ENCODE peak calls at places on chromosome 7, in ten cellular contexts. T is suprapubic skin, C is Panc1, W is GM12878, F is stomach, L is HCT116, J is SK-N-SH, N is transverse colon, K is GM23338, R is spleen. Q is an unnamed sample. For H3K4me1, the result is how much of the 10 kb centered on the place peaks cover.

GRCh38 chr7:28767356-28767755 is 190.8 kb downstream of the TRIL start:
- DNase-seq in J (no peak), K (no peak), R (no peak), T (no peak), N (no peak), C (no peak), W (no peak), L (no peak), F (no peak), Q (no peak)

GRCh38 chr7:1673581-1674102 is 3.6 kb downstream of the ELFN1 start:
- DNase-seq in K (no peak), W (no peak), L (no peak), J (peak), F (no peak), T (peak), R (peak), N (no peak), C (no peak), Q (no peak)

GRCh38 chr7:82164410-82164809 is 279.2 kb downstream of the CACNA2D1 start:
- DNase-seq in L (no peak), R (no peak), W (no peak), F (no peak), T (no peak), C (no peak), J (no peak), N (no peak), K (no peak), Q (no peak)

GRCh38 chr7:150755473-150756099 is 18.4 kb downstream of the GIMAP5 start:
- DNase-seq in T (no peak), J (no peak), C (no peak), K (no peak), R (no peak), N (no peak), L (no peak), W (peak), F (no peak), Q (no peak)

GRCh38 chr7:135193615-135194081 is 17.7 kb downstream of the WDR91 start:
- DNase-seq in T (no peak), N (no peak), W (no peak), R (no peak), J (no peak), F (no peak), C (no peak), K (no peak), L (no peak), Q (no peak)

GRCh38 chr7:3266240-3266639 is 34.8 kb upstream of the SDK1 start:
- DNase-seq in J (no peak), K (no peak), L (no peak), T (no peak), N (no peak), W (no peak), R (no peak), F (no peak), C (no peak), Q (no peak)

GRCh38 chr7:100568936-100569844 is 4.5 kb downstream of the SAP25 start:
- DNase-seq in R (peak), F (peak), K (peak), W (no peak), T (no peak), J (peak), C (no peak), L (no peak), N (peak), Q (peak)

GRCh38 chr7:156776527-156776926 is 116.5 kb downstream of the LMBR1 start:
- DNase-seq in N (no peak), T (no peak), C (no peak), L (no peak), W (no peak), F (no peak), K (no peak), J (no peak), R (no peak), Q (no peak)

GRCh38 chr7:73880755-73881328 is 19.9 kb downstream of the TMEM270 start:
- DNase-seq in N (no peak), F (no peak), J (peak), L (no peak), R (no peak), C (no peak), K (no peak), W (no peak), T (no peak), Q (no peak)

GRCh38 chr7:134905375-134905774 is 80.9 kb upstream of the AGBL3 start:
- DNase-seq in R (no peak), T (no peak), J (no peak), L (no peak), F (peak), K (no peak), W (no peak), C (no peak), N (peak), Q (no peak)

GRCh38 chr7:17380696-17381662 is 82.5 kb downstream of the AHR start:
- DNase-seq in K (no peak), W (no peak), R (no peak), C (no peak), L (no peak), F (no peak), N (no peak), T (no peak), J (no peak), Q (no peak)

GRCh38 chr7:2710256-2710655 is 22.3 kb downstream of the AMZ1 start:
- DNase-seq in L (no peak), F (no peak), N (peak), T (no peak), C (no peak), K (no peak), R (peak), W (peak), J (no peak), Q (no peak)

GRCh38 chr7:151246161-151247015 is 2.1 kb downstream of the SMARCD3 start:
- DNase-seq in F (no peak), W (no peak), R (no peak), N (no peak), J (peak), K (peak), L (no peak), T (no peak), C (no peak), Q (no peak)

GRCh38 chr7:98170944-98171343 is 40.3 kb upstream of the BHLHA15 start:
- DNase-seq in W (no peak), R (no peak), K (no peak), N (no peak), J (no peak), F (no peak), T (no peak), C (no peak), L (no peak), Q (no peak)

GRCh38 chr7:93198472-93198871 is 27.8 kb downstream of the HEPACAM2 start:
- DNase-seq in T (no peak), R (no peak), W (no peak), L (no peak), N (no peak), F (no peak), C (no peak), K (no peak), J (no peak), Q (no peak)

GRCh38 chr7:123935436-123936381 is 10.7 kb downstream of the SPAM1 start:
- DNase-seq in W (no peak), T (no peak), F (no peak), L (no peak), R (no peak), K (no peak), C (no peak), J (no peak), N (no peak), Q (no peak)

GRCh38 chr7:151152935-151153513 is 14.5 kb downstream of the GBX1 start:
- DNase-seq in F (no peak), K (no peak), C (no peak), T (no peak), J (no peak), W (no peak), R (no peak), N (no peak), L (no peak), Q (no peak)

GRCh38 chr7:85471740-85472139 is 284.9 kb upstream of the SEMA3D start:
- DNase-seq in F (no peak), L (no peak), J (no peak), K (no peak), W (no peak), C (no peak), T (no peak), R (no peak), N (no peak), Q (no peak)

GRCh38 chr7:70322786-70323185 is 724.5 kb downstream of the AUTS2 start:
- DNase-seq in R (no peak), F (no peak), C (no peak), W (no peak), J (no peak), L (no peak), N (no peak), K (no peak), T (no peak), Q (no peak)

GRCh38 chr7:76261935-76262334 is 40.5 kb upstream of the HSPB1 start:
- DNase-seq in L (no peak), J (no peak), T (no peak), K (peak), F (no peak), C (no peak), W (no peak), R (no peak), N (no peak), Q (no peak)

GRCh38 chr7:129845972-129846327 is 106.8 kb downstream of the UBE2H start:
- DNase-seq in J (no peak), C (peak), L (peak), R (no peak), W (no peak), T (no peak), F (no peak), N (no peak), K (no peak), Q (no peak)
- H3K4me1 ChIP-seq in J (under half), C (under half), L (half or more), R (half or more), W (under half), T (under half), F (half or more), N (under half), K (under half), Q (under half)

GRCh38 chr7:137933270-137934017 is 68.4 kb downstream of the CREB3L2 start:
- DNase-seq in K (no peak), J (peak), T (peak), N (no peak), R (no peak), F (no peak), W (no peak), L (no peak), C (no peak), Q (no peak)
- TF ChIP-seq POLR2AphosphoS5 in K (no peak), J (peak), T (peak), N (no peak), R (no peak), F (no peak), W (no peak), L (no peak), C (no peak), Q (no peak)

GRCh38 chr7:77457779-77458178 is 41.6 kb upstream of the GSAP start:
- DNase-seq in F (no peak), R (no peak), J (no peak), W (no peak), C (no peak), N (no peak), L (no peak), T (no peak), K (no peak), Q (no peak)

GRCh38 chr7:77459311-77459726 is 43.2 kb upstream of the GSAP start:
- DNase-seq in W (no peak), R (no peak), K (no peak), L (no peak), C (no peak), J (no peak), T (no peak), N (no peak), F (no peak), Q (no peak)

GRCh38 chr7:77460057-77460486 is 43.9 kb upstream of the GSAP start:
- DNase-seq in T (no peak), L (peak), F (no peak), J (no peak), K (peak), N (peak), C (no peak), R (no peak), W (no peak), Q (no peak)

GRCh38 chr7:77456711-77457110 is 40.6 kb upstream of the GSAP start:
- DNase-seq in C (no peak), L (no peak), J (no peak), F (no peak), W (no peak), K (no peak), N (no peak), R (no peak), T (no peak), Q (no peak)

GRCh38 chr7:77458786-77459185 is 42.6 kb upstream of the GSAP start:
- DNase-seq in F (no peak), R (no peak), N (no peak), L (no peak), W (no peak), T (no peak), C (no peak), J (no peak), K (no peak), Q (no peak)
- H3K4me1 ChIP-seq in F (under half), R (under half), N (under half), L (under half), W (under half), T (under half), C (under half), J (under half), K (under half), Q (under half)

GRCh38 chr7:22688034-22688433 is 39.0 kb upstream of the IL6 start:
- DNase-seq in J (no peak), C (no peak), K (no peak), T (no peak), N (no peak), W (no peak), L (no peak), F (no peak), R (no peak), Q (no peak)
- TF ChIP-seq POLR2AphosphoS5 in J (no peak), C (no peak), K (no peak), T (no peak), N (no peak), W (no peak), L (no peak), F (no peak), R (no peak), Q (no peak)

DNA sequence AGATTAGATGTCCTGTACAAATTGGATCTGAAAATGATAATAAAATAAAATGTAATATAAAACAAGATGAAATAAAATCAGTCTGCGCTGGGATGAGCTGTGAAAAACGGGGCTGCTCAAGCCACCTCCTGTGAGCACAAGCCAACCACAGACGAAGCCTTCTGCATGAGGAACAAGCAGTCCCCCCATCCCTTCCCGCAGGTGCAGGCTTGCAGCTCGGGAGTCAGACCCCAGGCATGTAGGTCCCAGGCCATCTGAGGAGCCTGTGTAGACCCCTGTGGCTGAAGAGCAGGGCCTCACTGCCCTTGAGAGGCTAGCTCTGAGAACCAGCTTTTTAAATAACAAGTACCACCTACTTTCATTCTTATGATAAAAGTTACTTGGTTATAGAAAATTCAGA is 123.4 kb downstream of the TNS3 start:
- DNase-seq in L (no peak), W (no peak), F (no peak), R (no peak), C (no peak), N (no peak), T (no peak), K (no peak), J (no peak), Q (no peak)
- H3K4me1 ChIP-seq in L (under half), W (under half), F (half or more), R (under half), C (half or more), N (under half), T (under half), K (under half), J (under half), Q (under half)

DNA sequence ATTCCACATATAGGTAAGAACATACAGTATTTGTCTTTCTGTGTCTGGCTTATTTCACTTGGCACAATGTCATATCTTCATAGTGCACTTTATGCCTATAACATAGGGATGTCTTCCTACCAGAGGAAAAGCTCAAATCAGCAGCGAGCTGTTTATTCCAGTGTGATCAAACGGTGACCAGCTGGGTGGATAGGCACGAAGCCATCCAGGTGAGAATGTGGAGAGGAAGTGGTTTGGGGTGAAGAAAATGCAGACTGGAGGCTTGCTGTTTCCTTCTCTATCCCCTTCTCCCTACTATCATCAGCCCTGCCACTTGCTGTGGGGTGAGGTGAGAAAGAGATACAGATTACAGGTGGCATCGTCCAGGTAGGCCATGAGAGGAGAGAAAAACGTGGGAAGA is 52.4 kb downstream of the CHCHD3 start:
- DNase-seq in F (no peak), K (no peak), W (no peak), N (no peak), R (no peak), J (no peak), T (no peak), C (no peak), L (no peak), Q (no peak)
- TF ChIP-seq POLR2AphosphoS5 in F (no peak), K (no peak), W (no peak), N (no peak), R (no peak), J (no peak), T (no peak), C (no peak), L (no peak), Q (no peak)

DNA sequence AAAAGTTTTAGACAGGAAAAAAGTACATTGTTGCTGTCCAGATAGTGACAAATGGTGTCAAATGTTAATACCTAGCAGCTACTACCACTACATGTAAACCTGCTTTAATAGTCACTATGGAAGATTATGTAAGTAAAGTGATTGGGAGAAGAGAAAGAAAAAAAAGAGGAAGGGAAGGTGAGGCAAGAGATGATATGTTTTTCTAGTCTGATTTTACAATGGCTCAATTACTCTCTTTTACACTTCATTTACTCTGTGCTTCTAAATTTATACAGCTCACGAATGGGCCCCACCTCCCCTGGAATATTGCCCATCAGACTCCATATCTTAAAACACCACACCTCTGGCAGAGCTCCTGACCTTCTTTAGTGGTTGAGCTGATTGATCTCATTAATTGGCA is 28.1 kb upstream of the IKZF1 start:
- DNase-seq in W (no peak), C (no peak), R (no peak), N (no peak), L (no peak), T (no peak), K (no peak), J (no peak), F (no peak), Q (no peak)
- H3K4me1 ChIP-seq in W (half or more), C (under half), R (under half), N (under half), L (under half), T (under half), K (under half), J (under half), F (under half), Q (under half)

GRCh38 chr7:114820993-114821945 is 100.6 kb upstream of the MDFIC start:
- DNase-seq in L (no peak), N (no peak), F (no peak), W (no peak), J (no peak), C (no peak), R (no peak), T (no peak), K (no peak), Q (no peak)

GRCh38 chr7:114825423-114825951 is 96.4 kb upstream of the MDFIC start:
- DNase-seq in F (no peak), K (peak), R (no peak), C (no peak), T (no peak), J (no peak), N (no peak), W (no peak), L (no peak), Q (no peak)

GRCh38 chr7:114822131-114822530 is 99.8 kb upstream of the MDFIC start:
- DNase-seq in L (no peak), C (no peak), W (no peak), K (peak), R (no peak), T (no peak), F (no peak), N (no peak), J (no peak), Q (no peak)

GRCh38 chr7:114822844-114823243 is 99.0 kb upstream of the MDFIC start:
- DNase-seq in C (no peak), R (no peak), J (no peak), W (no peak), N (no peak), T (no peak), L (no peak), K (no peak), F (no peak), Q (no peak)

GRCh38 chr7:114823290-114823689 is 98.6 kb upstream of the MDFIC start:
- DNase-seq in R (no peak), L (no peak), N (no peak), W (no peak), J (no peak), K (peak), F (no peak), C (no peak), T (no peak), Q (no peak)
- TF ChIP-seq POLR2AphosphoS5 in R (no peak), L (no peak), N (no peak), W (no peak), J (no peak), K (no peak), F (no peak), C (no peak), T (no peak), Q (no peak)

GRCh38 chr7:12508554-12508953 is 62.0 kb upstream of the SCIN start:
- DNase-seq in K (no peak), L (no peak), R (no peak), T (no peak), F (no peak), W (no peak), J (no peak), C (no peak), N (no peak), Q (no peak)

GRCh38 chr7:12504144-12504543 is 66.4 kb upstream of the SCIN start:
- DNase-seq in R (no peak), F (no peak), W (no peak), K (no peak), C (no peak), L (no peak), T (no peak), J (no peak), N (no peak), Q (no peak)

GRCh38 chr7:12508005-12508404 is 62.5 kb upstream of the SCIN start:
- DNase-seq in N (no peak), W (no peak), K (no peak), L (no peak), R (no peak), T (no peak), J (no peak), C (no peak), F (no peak), Q (no peak)
- H3K4me1 ChIP-seq in N (under half), W (under half), K (under half), L (under half), R (under half), T (under half), J (under half), C (under half), F (under half), Q (under half)

DNA sequence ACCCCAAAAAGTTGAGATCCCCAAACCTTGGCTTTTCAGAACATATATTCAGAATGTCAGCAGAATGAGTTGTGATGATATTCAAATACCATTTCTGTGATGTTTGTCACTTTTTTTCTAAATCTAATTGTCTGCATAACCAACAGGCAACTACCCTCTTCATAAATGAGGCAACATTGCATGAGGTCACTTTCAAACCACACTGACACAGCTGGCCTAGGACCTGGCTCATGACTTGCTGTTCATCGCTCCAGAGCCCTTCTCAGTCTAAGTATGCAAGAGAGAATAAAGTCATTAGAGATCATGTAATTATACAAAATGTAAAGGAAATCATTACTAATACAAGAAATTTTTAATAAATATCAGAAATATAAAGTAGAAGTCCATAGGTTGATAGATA is 681.9 kb downstream of the GRM8 start:
- DNase-seq in R (no peak), W (no peak), T (no peak), F (no peak), C (no peak), K (no peak), N (no peak), J (no peak), L (no peak), Q (no peak)
- TF ChIP-seq POLR2AphosphoS5 in R (no peak), W (no peak), T (no peak), F (no peak), C (no peak), K (no peak), N (no peak), J (no peak), L (no peak), Q (no peak)